ENCODE peak calls at places on chromosomes 7 and 10, in seven cellular contexts. X is upper lobe of right lung, Q is A549, L is body of pancreas, W is aorta, T is Peyer's patch, J is gastrocnemius medialis. G is an unnamed sample. For H3K4me1, the result is how much of the 10 kb centered on the place peaks cover.

GRCh38 chr7:104552102-104552501 is 223.7 kb downstream of the LHFPL3 start:
- DNase-seq in X (no peak), Q (peak), L (peak), W (no peak), T (no peak), J (no peak), G (no peak)

GRCh38 chr7:35647171-35647574 is 47.8 kb downstream of the HERPUD2 start:
- DNase-seq in X (no peak), Q (no peak), L (peak), W (no peak), T (no peak), J (no peak), G (no peak)

GRCh38 chr7:28093617-28094232 is 86.9 kb downstream of the JAZF1 start:
- DNase-seq in X (peak), Q (peak), L (peak), W (peak), T (peak), J (peak), G (peak)

GRCh38 chr10:48649349-48649944 is 35.2 kb upstream of the WDFY4 start:
- DNase-seq in X (no peak), Q (no peak), L (no peak), W (no peak), T (no peak), J (no peak), G (peak)

GRCh38 chr10:30185916-30186315 is 126.5 kb upstream of the JCAD start:
- DNase-seq in X (no peak), Q (no peak), L (no peak), W (no peak), T (no peak), J (no peak), G (no peak)

GRCh38 chr7:103752995-103753394 is 236.5 kb downstream of the RELN start:
- DNase-seq in X (no peak), Q (no peak), L (no peak), W (no peak), T (no peak), J (no peak), G (no peak)

GRCh38 chr7:91609525-91609924 is 271.0 kb downstream of the MTERF1 start:
- DNase-seq in X (no peak), Q (no peak), L (no peak), W (no peak), T (no peak), J (no peak), G (no peak)

GRCh38 chr10:103021897-103022286 is 103.8 kb downstream of the CNNM2 start:
- DNase-seq in X (no peak), Q (peak), L (peak), W (no peak), T (no peak), J (no peak), G (no peak)

GRCh38 chr10:72257051-72257892 is 16.5 kb upstream of the DDIT4 start:
- DNase-seq in X (no peak), Q (peak), L (peak), W (no peak), T (no peak), J (no peak), G (peak)

GRCh38 chr7:131071786-131072504 is 255.7 kb upstream of the MKLN1 start:
- DNase-seq in X (no peak), Q (peak), L (peak), W (no peak), T (no peak), J (no peak), G (no peak)

GRCh38 chr10:119541459-119542356 is 811 bp downstream of the RGS10 start:
- DNase-seq in X (peak), Q (no peak), L (peak), W (peak), T (no peak), J (no peak), G (peak)

GRCh38 chr7:3043544-3044395 is at the start of gene CARD11:
- DNase-seq in X (no peak), Q (no peak), L (no peak), W (no peak), T (no peak), J (no peak), G (no peak)

GRCh38 chr7:95840953-95841950 is 68.9 kb downstream of the DYNC1I1 start:
- DNase-seq in X (no peak), Q (peak), L (no peak), W (no peak), T (no peak), J (no peak), G (no peak)

GRCh38 chr10:89327803-89328441 is at the start of gene IFIT3:
- DNase-seq in X (no peak), Q (peak), L (peak), W (no peak), T (no peak), J (peak), G (peak)

GRCh38 chr7:44060091-44060947 is 5.0 kb downstream of the PGAM2 start:
- DNase-seq in X (peak), Q (no peak), L (no peak), W (peak), T (no peak), J (peak), G (peak)

GRCh38 chr10:71796749-71797405 is 23.6 kb upstream of the VSIR start:
- DNase-seq in X (no peak), Q (peak), L (no peak), W (no peak), T (no peak), J (no peak), G (no peak)

GRCh38 chr10:100743626-100744135 is 1.7 kb upstream of the PAX2 start:
- DNase-seq in X (no peak), Q (peak), L (peak), W (no peak), T (no peak), J (peak), G (no peak)

GRCh38 chr10:32379314-32379949 is 32.5 kb upstream of the EPC1 start:
- DNase-seq in X (no peak), Q (peak), L (peak), W (no peak), T (no peak), J (no peak), G (no peak)

GRCh38 chr10:77328272-77328816 is 309.3 kb downstream of the KCNMA1 start:
- DNase-seq in X (no peak), Q (peak), L (no peak), W (no peak), T (no peak), J (no peak), G (no peak)

GRCh38 chr10:106402455-106402854 is 762.1 kb downstream of the SORCS1 start:
- DNase-seq in X (no peak), Q (no peak), L (no peak), W (no peak), T (no peak), J (no peak), G (no peak)

GRCh38 chr7:7761340-7761973 is 43.0 kb upstream of the RPA3 start:
- DNase-seq in X (no peak), Q (peak), L (no peak), W (no peak), T (no peak), J (no peak), G (no peak)

GRCh38 chr7:48285365-48285764 is 114.1 kb downstream of the ABCA13 start:
- DNase-seq in X (no peak), Q (peak), L (no peak), W (no peak), T (no peak), J (no peak), G (no peak)

GRCh38 chr7:112211348-112211907 is 4.9 kb downstream of the ZNF277 start:
- DNase-seq in X (no peak), Q (peak), L (no peak), W (no peak), T (no peak), J (no peak), G (no peak)

GRCh38 chr10:17645591-17646345 is 1.8 kb downstream of the STAM start:
- DNase-seq in X (no peak), Q (no peak), L (no peak), W (no peak), T (no peak), J (no peak), G (no peak)

GRCh38 chr7:81594767-81595166 is 175.1 kb downstream of the HGF start:
- DNase-seq in X (no peak), Q (no peak), L (no peak), W (no peak), T (no peak), J (no peak), G (peak)

GRCh38 chr7:151248191-151249033 is at the start of gene SMARCD3:
- DNase-seq in X (peak), Q (peak), L (peak), W (peak), T (peak), J (peak), G (peak)

GRCh38 chr10:103765168-103765567 is 90.2 kb downstream of the SH3PXD2A start:
- DNase-seq in X (no peak), Q (no peak), L (no peak), W (no peak), T (no peak), J (no peak), G (no peak)

GRCh38 chr7:150824379-150825177 is 24.0 kb downstream of the TMEM176A start:
- DNase-seq in X (no peak), Q (peak), L (no peak), W (no peak), T (no peak), J (no peak), G (no peak)

GRCh38 chr10:114779803-114780609 is 41.6 kb upstream of the FHIP2A start:
- DNase-seq in X (no peak), Q (peak), L (no peak), W (no peak), T (no peak), J (no peak), G (no peak)

GRCh38 chr10:44897049-44897448 is 14.1 kb upstream of the TMEM72 start:
- DNase-seq in X (no peak), Q (no peak), L (no peak), W (no peak), T (no peak), J (no peak), G (no peak)

GRCh38 chr7:92751902-92752901 is 84.2 kb downstream of the CDK6 start:
- DNase-seq in X (no peak), Q (peak), L (no peak), W (no peak), T (no peak), J (no peak), G (no peak)

DNA sequence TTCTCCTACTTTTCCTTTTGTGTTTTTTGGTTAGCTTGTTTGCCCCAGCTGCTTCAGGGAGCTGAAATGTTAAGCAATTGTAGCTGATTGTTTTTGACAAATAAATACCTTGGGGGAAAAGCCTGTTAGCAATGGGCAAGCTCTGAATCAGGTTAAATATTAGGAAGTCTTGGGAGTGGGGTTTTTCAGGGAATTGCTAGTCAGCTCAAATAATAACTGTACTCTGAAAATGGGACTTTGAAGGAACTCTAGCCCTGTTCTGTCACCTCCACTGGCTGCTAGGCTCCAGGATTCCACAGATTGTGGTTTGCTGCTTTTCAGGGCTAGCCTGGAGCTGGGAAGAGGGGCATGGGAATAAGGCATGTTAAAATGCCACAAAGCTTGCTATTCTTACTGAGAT is 39.5 kb downstream of the ADK start:
- DNase-seq in X (no peak), Q (no peak), L (no peak), W (no peak), T (no peak), J (no peak), G (no peak)
- H3K4me3 ChIP-seq in X (no peak), Q (no peak), L (no peak), W (no peak), T (no peak), J (no peak), G (no peak)

DNA sequence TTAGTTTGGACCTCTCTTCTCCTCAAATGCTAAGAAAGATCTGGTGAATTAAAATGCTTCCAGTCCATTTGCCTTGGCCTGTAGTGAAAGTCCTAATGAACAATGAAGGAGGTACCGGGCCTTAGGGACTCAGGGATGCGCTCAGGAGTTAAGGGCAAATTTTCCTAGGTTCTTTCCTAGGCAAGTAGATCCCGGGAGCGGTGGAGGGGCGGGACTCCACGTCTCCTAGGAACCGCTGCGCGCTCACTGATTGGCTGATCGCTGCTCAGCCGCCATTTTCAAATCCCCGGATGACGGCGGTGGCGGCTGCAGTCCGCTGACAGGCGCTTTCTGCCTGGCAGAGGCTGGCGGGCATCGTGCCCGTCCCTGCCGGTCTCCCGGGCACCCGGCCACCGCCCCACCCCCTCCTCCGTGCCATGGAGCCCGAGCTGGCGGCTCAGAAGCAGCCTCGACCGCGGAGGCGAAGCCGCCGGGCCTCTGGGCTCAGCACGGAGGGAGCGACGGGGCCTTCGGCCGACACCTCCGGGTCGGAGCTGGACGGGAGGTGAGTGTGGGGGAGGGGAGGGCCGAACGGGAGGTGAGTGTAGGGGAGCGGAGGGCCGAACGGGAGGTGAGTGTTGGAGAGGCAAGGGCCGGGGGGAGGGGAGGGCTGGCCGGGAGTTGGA is at the start of gene NET1:
- DNase-seq in X (peak), Q (peak), L (peak), W (peak), T (peak), J (peak), G (peak)
- H3K27ac ChIP-seq in X (peak), Q (peak), L (peak), W (peak), T (peak), J (peak), G (no peak)

DNA sequence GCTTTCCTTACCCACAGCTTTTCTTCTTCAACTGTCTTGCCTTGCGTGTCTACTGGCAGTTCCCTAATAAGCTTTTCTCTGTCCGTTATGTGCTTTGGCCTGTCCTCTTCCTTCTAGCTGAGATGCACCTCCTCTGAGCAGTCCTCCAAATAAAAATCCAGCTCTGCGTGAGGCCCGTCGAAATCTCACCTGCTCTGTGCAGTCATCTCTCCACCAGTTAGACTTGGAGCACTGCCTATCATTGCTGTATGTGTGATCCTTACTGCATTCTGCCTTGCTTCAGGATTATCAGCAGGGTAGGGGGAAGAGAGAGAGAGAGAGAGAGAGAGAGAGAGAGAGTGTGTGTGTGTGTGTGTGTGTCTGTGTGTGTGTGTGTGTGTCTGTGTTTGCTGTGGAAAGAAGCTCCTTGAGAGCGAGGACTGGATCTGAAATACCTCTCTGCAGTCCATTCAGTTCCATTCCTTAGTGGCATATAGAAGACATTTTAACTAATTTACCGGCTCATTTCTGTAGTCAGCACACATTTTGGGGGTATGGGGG is 129.4 kb downstream of the CCNY start:
- DNase-seq in X (no peak), Q (no peak), L (no peak), W (no peak), T (no peak), J (no peak), G (no peak)
- H3K4me1 ChIP-seq in X (under half), Q (under half), L (half or more), W (under half), T (under half), J (half or more), G (under half)

DNA sequence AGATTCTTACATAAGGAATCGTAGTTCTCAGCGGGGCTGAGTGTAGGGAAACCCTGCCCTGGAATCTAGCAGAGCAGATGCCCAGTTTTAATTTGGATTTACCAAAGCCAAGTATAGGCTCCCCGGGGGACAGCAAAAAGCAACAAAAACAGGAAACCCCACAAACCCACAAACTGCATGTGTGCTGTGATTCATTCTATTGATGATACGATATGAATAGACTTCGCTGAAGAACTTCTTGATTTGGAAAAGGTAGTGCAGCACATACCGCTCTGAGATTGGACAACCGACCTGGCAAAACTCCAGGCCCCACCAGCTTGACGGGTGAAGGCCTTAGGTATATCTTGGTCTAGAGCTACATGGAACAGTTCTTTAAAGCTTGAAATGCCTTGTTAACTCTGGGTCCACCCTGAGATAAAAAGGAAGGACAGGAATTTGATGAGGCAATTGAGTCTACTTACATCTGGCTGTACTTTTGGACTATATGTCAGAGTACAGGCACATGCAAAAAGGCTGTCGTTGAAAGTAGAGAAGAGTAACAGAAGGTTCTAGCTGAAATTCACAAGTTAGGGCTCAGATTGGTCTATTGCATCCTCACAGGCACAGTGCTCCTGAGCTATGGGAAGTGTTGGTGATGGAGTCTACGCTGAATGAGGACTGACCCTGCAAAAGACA is 49.1 kb downstream of the STRA8 start:
- DNase-seq in X (no peak), Q (no peak), L (no peak), W (no peak), T (no peak), J (no peak), G (no peak)
- H3K4me3 ChIP-seq in X (no peak), Q (no peak), L (no peak), W (no peak), T (no peak), J (no peak), G (no peak)

DNA sequence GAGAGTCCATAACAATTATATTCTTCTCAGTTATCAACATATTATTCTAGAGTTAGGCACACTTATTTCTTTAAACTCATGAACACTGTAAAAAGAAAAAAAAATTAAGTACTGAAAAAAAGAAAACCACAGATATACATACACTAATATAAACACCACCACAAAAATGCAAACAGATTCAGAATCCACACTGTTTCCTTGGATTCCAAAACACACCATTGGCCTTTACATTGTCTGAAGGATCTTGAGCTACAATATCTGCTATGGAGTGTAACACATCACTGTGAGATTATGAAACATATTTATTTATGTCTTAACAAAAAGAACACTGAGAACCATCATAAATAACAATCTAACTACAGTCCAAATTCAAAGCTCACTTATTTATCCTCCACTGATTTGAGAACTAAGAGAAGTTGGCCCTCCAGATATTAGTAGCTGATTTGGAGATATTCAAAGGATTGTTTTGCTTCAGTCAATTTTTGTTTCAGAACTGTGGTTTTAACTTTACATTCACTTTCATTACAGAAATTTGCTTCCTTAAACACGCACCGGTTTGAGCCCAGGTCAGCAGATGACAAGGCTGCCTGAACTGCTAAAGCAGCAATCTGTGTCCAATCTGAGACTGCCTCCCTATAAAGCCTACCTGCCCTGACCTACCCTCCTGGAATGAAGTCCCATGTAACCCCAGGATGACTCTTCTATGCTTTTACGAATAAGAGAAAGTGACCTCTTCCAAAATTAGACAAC is 47.0 kb upstream of the CDK1 start:
- DNase-seq in X (no peak), Q (no peak), L (peak), W (no peak), T (no peak), J (no peak), G (no peak)
- H3K27ac ChIP-seq in X (peak), Q (no peak), L (peak), W (no peak), T (peak), J (no peak), G (peak)

GRCh38 chr10:79310911-79311573 is 36.2 kb upstream of the PPIF start:
- DNase-seq in X (no peak), Q (no peak), L (no peak), W (no peak), T (no peak), J (no peak), G (peak)
- H3K4me1 ChIP-seq in X (under half), Q (under half), L (under half), W (under half), T (under half), J (under half), G (under half)